ENCODE peak calls at places on chromosomes 7 and 10, in nine cellular contexts. One of them, this sample, is unnamed.
A peak's percentile ranks its signal among the peaks of the same experiment; 100 is the strongest.

GRCh38 chr7:13069832-13070231 is 382.4 kb downstream of the ARL4A start:
- DNase-seq in activated CD4-positive, alpha-beta T cell treated with anti-CD3 and anti-CD28 coated beads, Interleukin-2, amount 10 ng/mL, durations not matched to agents 7 days and 5 days: no peak
- DNase-seq in tibial artery: no peak
- DNase-seq in cardiac septum: no peak
- DNase-seq in fibroblast of mammary gland: peak; percentile 51
- DNase-seq in naive thymus-derived CD8-positive, alpha-beta T cell: no peak
- DNase-seq in HTR-8/SVneo: no peak
- DNase-seq in lower leg skin: no peak
- DNase-seq in HEK293T: no peak
- DNase-seq in this sample: no peak

GRCh38 chr7:22201182-22201880 is 155.6 kb downstream of the RAPGEF5 start:
- DNase-seq in fibroblast of mammary gland: no peak
- DNase-seq in HEK293T: no peak
- DNase-seq in lower leg skin: no peak
- DNase-seq in tibial artery: no peak
- DNase-seq in activated CD4-positive, alpha-beta T cell treated with anti-CD3 and anti-CD28 coated beads, Interleukin-2, amount 10 ng/mL, durations not matched to agents 7 days and 5 days: no peak
- DNase-seq in cardiac septum: no peak
- DNase-seq in naive thymus-derived CD8-positive, alpha-beta T cell: no peak
- DNase-seq in HTR-8/SVneo: no peak
- DNase-seq in this sample: no peak

GRCh38 chr10:26445411-26446031 is 7.4 kb downstream of the APBB1IP start:
- DNase-seq in activated CD4-positive, alpha-beta T cell treated with anti-CD3 and anti-CD28 coated beads, Interleukin-2, amount 10 ng/mL, durations not matched to agents 7 days and 5 days: no peak
- DNase-seq in HTR-8/SVneo: no peak
- DNase-seq in cardiac septum: no peak
- DNase-seq in HEK293T: no peak
- DNase-seq in naive thymus-derived CD8-positive, alpha-beta T cell: no peak
- DNase-seq in lower leg skin: no peak
- DNase-seq in tibial artery: no peak
- DNase-seq in fibroblast of mammary gland: peak; percentile 66
- DNase-seq in this sample: no peak

GRCh38 chr10:88791924-88792323 is 10.6 kb upstream of the LIPM start:
- DNase-seq in tibial artery: no peak
- DNase-seq in cardiac septum: no peak
- DNase-seq in HEK293T: peak; percentile 63
- DNase-seq in lower leg skin: no peak
- DNase-seq in activated CD4-positive, alpha-beta T cell treated with anti-CD3 and anti-CD28 coated beads, Interleukin-2, amount 10 ng/mL, durations not matched to agents 7 days and 5 days: no peak
- DNase-seq in HTR-8/SVneo: peak; percentile 5
- DNase-seq in naive thymus-derived CD8-positive, alpha-beta T cell: no peak
- DNase-seq in fibroblast of mammary gland: peak; percentile 22
- DNase-seq in this sample: no peak

GRCh38 chr7:34454381-34454780 is 203.6 kb upstream of the NPSR1 start:
- DNase-seq in HTR-8/SVneo: no peak
- DNase-seq in lower leg skin: no peak
- DNase-seq in fibroblast of mammary gland: no peak
- DNase-seq in naive thymus-derived CD8-positive, alpha-beta T cell: no peak
- DNase-seq in cardiac septum: no peak
- DNase-seq in tibial artery: no peak
- DNase-seq in HEK293T: no peak
- DNase-seq in activated CD4-positive, alpha-beta T cell treated with anti-CD3 and anti-CD28 coated beads, Interleukin-2, amount 10 ng/mL, durations not matched to agents 7 days and 5 days: no peak
- DNase-seq in this sample: no peak

GRCh38 chr10:112807013-112807412 is 143.0 kb upstream of the TCF7L2 start:
- DNase-seq in HEK293T: no peak
- DNase-seq in tibial artery: no peak
- DNase-seq in activated CD4-positive, alpha-beta T cell treated with anti-CD3 and anti-CD28 coated beads, Interleukin-2, amount 10 ng/mL, durations not matched to agents 7 days and 5 days: no peak
- DNase-seq in fibroblast of mammary gland: no peak
- DNase-seq in HTR-8/SVneo: no peak
- DNase-seq in naive thymus-derived CD8-positive, alpha-beta T cell: no peak
- DNase-seq in cardiac septum: no peak
- DNase-seq in lower leg skin: no peak
- DNase-seq in this sample: no peak

GRCh38 chr10:18205098-18205834 is 65.0 kb downstream of the CACNB2 start:
- DNase-seq in tibial artery: no peak
- DNase-seq in cardiac septum: no peak
- DNase-seq in fibroblast of mammary gland: peak; percentile 10
- DNase-seq in naive thymus-derived CD8-positive, alpha-beta T cell: no peak
- DNase-seq in activated CD4-positive, alpha-beta T cell treated with anti-CD3 and anti-CD28 coated beads, Interleukin-2, amount 10 ng/mL, durations not matched to agents 7 days and 5 days: no peak
- DNase-seq in HTR-8/SVneo: no peak
- DNase-seq in lower leg skin: no peak
- DNase-seq in HEK293T: no peak
- DNase-seq in this sample: no peak

GRCh38 chr7:18198868-18199267 is 171.2 kb upstream of the PRPS1L1 start:
- DNase-seq in activated CD4-positive, alpha-beta T cell treated with anti-CD3 and anti-CD28 coated beads, Interleukin-2, amount 10 ng/mL, durations not matched to agents 7 days and 5 days: no peak
- DNase-seq in fibroblast of mammary gland: no peak
- DNase-seq in HEK293T: no peak
- DNase-seq in lower leg skin: no peak
- DNase-seq in HTR-8/SVneo: no peak
- DNase-seq in cardiac septum: no peak
- DNase-seq in naive thymus-derived CD8-positive, alpha-beta T cell: no peak
- DNase-seq in tibial artery: no peak
- DNase-seq in this sample: no peak

GRCh38 chr10:72315611-72316385 is 38.9 kb downstream of the DNAJB12 start:
- DNase-seq in HEK293T: no peak
- DNase-seq in tibial artery: peak; percentile 91
- DNase-seq in HTR-8/SVneo: no peak
- DNase-seq in activated CD4-positive, alpha-beta T cell treated with anti-CD3 and anti-CD28 coated beads, Interleukin-2, amount 10 ng/mL, durations not matched to agents 7 days and 5 days: no peak
- DNase-seq in fibroblast of mammary gland: peak; percentile 91
- DNase-seq in cardiac septum: no peak
- DNase-seq in lower leg skin: no peak
- DNase-seq in naive thymus-derived CD8-positive, alpha-beta T cell: no peak
- DNase-seq in this sample: peak; percentile 62

GRCh38 chr7:7181519-7182155 is 707 bp upstream of the C1GALT1 start:
- DNase-seq in lower leg skin: peak; percentile 28
- DNase-seq in cardiac septum: no peak
- DNase-seq in HEK293T: peak; percentile 13
- DNase-seq in naive thymus-derived CD8-positive, alpha-beta T cell: peak; percentile 54
- DNase-seq in HTR-8/SVneo: peak; percentile 24
- DNase-seq in tibial artery: peak; percentile 59
- DNase-seq in fibroblast of mammary gland: peak; percentile 36
- DNase-seq in activated CD4-positive, alpha-beta T cell treated with anti-CD3 and anti-CD28 coated beads, Interleukin-2, amount 10 ng/mL, durations not matched to agents 7 days and 5 days: peak; percentile 64
- DNase-seq in this sample: no peak

GRCh38 chr7:78760620-78761355 is 692.7 kb downstream of the MAGI2 start:
- DNase-seq in naive thymus-derived CD8-positive, alpha-beta T cell: no peak
- DNase-seq in fibroblast of mammary gland: no peak
- DNase-seq in HTR-8/SVneo: no peak
- DNase-seq in cardiac septum: no peak
- DNase-seq in activated CD4-positive, alpha-beta T cell treated with anti-CD3 and anti-CD28 coated beads, Interleukin-2, amount 10 ng/mL, durations not matched to agents 7 days and 5 days: no peak
- DNase-seq in HEK293T: no peak
- DNase-seq in tibial artery: no peak
- DNase-seq in lower leg skin: no peak
- DNase-seq in this sample: no peak

GRCh38 chr10:23294638-23295247 is 49.9 kb downstream of the C10orf67 start:
- DNase-seq in naive thymus-derived CD8-positive, alpha-beta T cell: no peak
- DNase-seq in tibial artery: no peak
- DNase-seq in lower leg skin: no peak
- DNase-seq in cardiac septum: no peak
- DNase-seq in activated CD4-positive, alpha-beta T cell treated with anti-CD3 and anti-CD28 coated beads, Interleukin-2, amount 10 ng/mL, durations not matched to agents 7 days and 5 days: no peak
- DNase-seq in fibroblast of mammary gland: peak; percentile 20
- DNase-seq in HTR-8/SVneo: no peak
- DNase-seq in HEK293T: no peak
- DNase-seq in this sample: no peak

GRCh38 chr7:83936056-83936703 is 258.4 kb downstream of the SEMA3A start:
- DNase-seq in naive thymus-derived CD8-positive, alpha-beta T cell: peak; percentile 52
- DNase-seq in HEK293T: peak; percentile 55
- DNase-seq in lower leg skin: peak; percentile 26
- DNase-seq in fibroblast of mammary gland: peak; percentile 79
- DNase-seq in tibial artery: peak; percentile 59
- DNase-seq in HTR-8/SVneo: peak; percentile 42
- DNase-seq in activated CD4-positive, alpha-beta T cell treated with anti-CD3 and anti-CD28 coated beads, Interleukin-2, amount 10 ng/mL, durations not matched to agents 7 days and 5 days: peak; percentile 69
- DNase-seq in cardiac septum: peak; percentile 75
- DNase-seq in this sample: peak; percentile 50

GRCh38 chr7:1058821-1059199 is 14.5 kb downstream of the GPR146 start:
- DNase-seq in activated CD4-positive, alpha-beta T cell treated with anti-CD3 and anti-CD28 coated beads, Interleukin-2, amount 10 ng/mL, durations not matched to agents 7 days and 5 days: peak; percentile 28
- DNase-seq in tibial artery: no peak
- DNase-seq in HEK293T: no peak
- DNase-seq in cardiac septum: no peak
- DNase-seq in naive thymus-derived CD8-positive, alpha-beta T cell: no peak
- DNase-seq in HTR-8/SVneo: no peak
- DNase-seq in lower leg skin: no peak
- DNase-seq in fibroblast of mammary gland: no peak
- DNase-seq in this sample: no peak

GRCh38 chr7:52959336-52959735 is 76.1 kb upstream of the POM121L12 start:
- DNase-seq in HEK293T: no peak
- DNase-seq in HTR-8/SVneo: no peak
- DNase-seq in lower leg skin: no peak
- DNase-seq in fibroblast of mammary gland: no peak
- DNase-seq in cardiac septum: no peak
- DNase-seq in naive thymus-derived CD8-positive, alpha-beta T cell: no peak
- DNase-seq in tibial artery: no peak
- DNase-seq in activated CD4-positive, alpha-beta T cell treated with anti-CD3 and anti-CD28 coated beads, Interleukin-2, amount 10 ng/mL, durations not matched to agents 7 days and 5 days: no peak
- DNase-seq in this sample: no peak

This sample was measured in tibial nerve.